ENCODE peak calls at places on chromosomes 3 and 15, in six cellular contexts. B, D, Z, F, J and R are unnamed samples.

GRCh38 chr3:10289785-10290355 is 2.9 kb downstream of the GHRL start:
- DNase-seq in J (no peak), Z (peak; percentile 51), B (no peak), D (no peak), F (no peak), R (no peak)

GRCh38 chr3:129058441-129059194 is 2.0 kb upstream of the GP9 start:
- DNase-seq in F (peak; percentile 36), J (no peak), D (no peak), B (peak; percentile 16), Z (no peak), R (no peak)

GRCh38 chr15:78317145-78317836 is 17.9 kb upstream of the SKIC8 start:
- DNase-seq in J (no peak), B (peak; percentile 30), D (peak; percentile 58), Z (no peak), F (no peak), R (no peak)

GRCh38 chr15:63155486-63155885 is 1.8 kb downstream of the RPS27L start:
- DNase-seq in D (no peak), Z (no peak), B (no peak), F (no peak), J (no peak), R (no peak)

GRCh38 chr15:62517541-62517940 is 352.5 kb upstream of the C2CD4B start:
- DNase-seq in D (no peak), F (no peak), B (no peak), J (no peak), Z (no peak), R (no peak)

GRCh38 chr3:184582583-184582982 is 21.0 kb downstream of the EPHB3 start:
- DNase-seq in D (no peak), B (no peak), Z (no peak), F (no peak), J (no peak), R (no peak)

GRCh38 chr3:55440406-55440708 is 46.7 kb downstream of the WNT5A start:
- DNase-seq in B (no peak), D (no peak), J (no peak), Z (no peak), F (no peak), R (no peak)

GRCh38 chr3:143605661-143605950 is 242.7 kb downstream of the SLC9A9 start:
- DNase-seq in B (no peak), F (no peak), Z (no peak), D (no peak), J (no peak), R (no peak)

GRCh38 chr3:102074951-102075350 is 225.6 kb downstream of the NFKBIZ start:
- DNase-seq in Z (no peak), J (peak; percentile 18), D (no peak), F (no peak), B (no peak), R (no peak)

GRCh38 chr3:194276768-194277546 is 74.2 kb downstream of the CPN2 start:
- DNase-seq in F (peak; percentile 50), J (no peak), B (no peak), Z (peak; percentile 63), D (no peak), R (no peak)

GRCh38 chr15:27398631-27399030 is 427.6 kb downstream of the GABRG3 start:
- DNase-seq in J (no peak), F (no peak), D (no peak), B (peak; percentile 23), Z (no peak), R (no peak)

GRCh38 chr3:125190781-125191180 is 21.8 kb downstream of the SLC12A8 start:
- DNase-seq in Z (no peak), F (no peak), B (no peak), D (no peak), J (no peak), R (no peak)

GRCh38 chr3:62211675-62212429 is 161.5 kb downstream of the FEZF2 start:
- DNase-seq in Z (no peak), D (no peak), J (no peak), F (no peak), B (no peak), R (no peak)

GRCh38 chr15:41416162-41416741 is 643 bp upstream of the RTF1 start:
- DNase-seq in D (no peak), Z (no peak), B (no peak), J (no peak), F (no peak), R (no peak)

GRCh38 chr15:80893777-80894176 is 95.8 kb downstream of the MESD start:
- DNase-seq in B (no peak), Z (no peak), D (no peak), J (no peak), F (no peak), R (no peak)

GRCh38 chr3:48655586-48655985 is 7.1 kb downstream of the CELSR3 start:
- DNase-seq in J (no peak), Z (no peak), B (no peak), F (peak; percentile 67), D (no peak), R (no peak)

GRCh38 chr3:87082806-87083440 is 92.0 kb upstream of the VGLL3 start:
- DNase-seq in D (peak; percentile 81), F (no peak), Z (no peak), J (peak; percentile 30), B (peak; percentile 77), R (no peak)

GRCh38 chr15:101280007-101280406 is 2.7 kb upstream of the SELENOS start:
- DNase-seq in B (no peak), Z (no peak), D (no peak), F (no peak), J (no peak), R (no peak)

GRCh38 chr3:46977811-46978195 is 1.3 kb upstream of the CCDC12 start:
- DNase-seq in F (no peak), Z (no peak), D (no peak), B (no peak), J (no peak), R (no peak)

GRCh38 chr3:149336925-149337324 is 3.5 kb upstream of the TM4SF18 start:
- DNase-seq in Z (no peak), D (no peak), F (no peak), B (no peak), J (no peak), R (no peak)

GRCh38 chr3:184332370-184333090 is 4.9 kb upstream of the FAM131A start:
- DNase-seq in B (peak; percentile 95), F (no peak), Z (no peak), D (no peak), J (peak; percentile 81), R (no peak)

GRCh38 chr15:73386886-73387506 is 18.2 kb upstream of the HCN4 start:
- DNase-seq in B (no peak), F (no peak), D (no peak), J (no peak), Z (peak; percentile 16), R (no peak)

GRCh38 chr3:149343951-149344350 is 10.5 kb upstream of the TM4SF18 start:
- DNase-seq in F (no peak), D (no peak), B (peak; percentile 32), Z (no peak), J (no peak), R (no peak)

GRCh38 chr3:97827741-97828471 is 6.1 kb downstream of the CRYBG3 start:
- DNase-seq in D (no peak), J (no peak), F (no peak), B (no peak), Z (no peak), R (no peak)

DNA sequence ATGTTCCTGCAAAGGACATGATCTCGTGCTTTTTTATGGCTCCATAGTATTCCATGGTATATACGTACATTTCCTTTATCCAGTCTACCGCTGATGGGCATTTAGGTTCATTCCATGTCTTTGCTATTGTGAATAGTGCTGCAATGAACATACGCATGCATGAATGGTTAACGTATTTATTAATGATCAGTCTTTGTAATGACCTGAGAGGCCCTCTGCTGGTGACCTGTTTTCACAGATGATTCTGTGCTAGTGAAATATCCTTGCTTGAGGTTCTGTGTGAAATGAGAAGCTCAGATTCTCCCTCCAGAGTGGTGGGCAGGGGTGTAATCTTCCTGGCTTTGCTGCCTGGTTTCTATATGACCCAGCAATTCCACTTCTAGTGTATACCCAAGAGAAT is 160.2 kb upstream of the RASGRP1 start:
- DNase-seq in J (no peak), F (no peak), B (no peak), Z (no peak), D (no peak), R (no peak)
- TF ChIP-seq CTCF in J (no peak), F (no peak), B (no peak), Z (no peak), D (no peak), R (no peak)

DNA sequence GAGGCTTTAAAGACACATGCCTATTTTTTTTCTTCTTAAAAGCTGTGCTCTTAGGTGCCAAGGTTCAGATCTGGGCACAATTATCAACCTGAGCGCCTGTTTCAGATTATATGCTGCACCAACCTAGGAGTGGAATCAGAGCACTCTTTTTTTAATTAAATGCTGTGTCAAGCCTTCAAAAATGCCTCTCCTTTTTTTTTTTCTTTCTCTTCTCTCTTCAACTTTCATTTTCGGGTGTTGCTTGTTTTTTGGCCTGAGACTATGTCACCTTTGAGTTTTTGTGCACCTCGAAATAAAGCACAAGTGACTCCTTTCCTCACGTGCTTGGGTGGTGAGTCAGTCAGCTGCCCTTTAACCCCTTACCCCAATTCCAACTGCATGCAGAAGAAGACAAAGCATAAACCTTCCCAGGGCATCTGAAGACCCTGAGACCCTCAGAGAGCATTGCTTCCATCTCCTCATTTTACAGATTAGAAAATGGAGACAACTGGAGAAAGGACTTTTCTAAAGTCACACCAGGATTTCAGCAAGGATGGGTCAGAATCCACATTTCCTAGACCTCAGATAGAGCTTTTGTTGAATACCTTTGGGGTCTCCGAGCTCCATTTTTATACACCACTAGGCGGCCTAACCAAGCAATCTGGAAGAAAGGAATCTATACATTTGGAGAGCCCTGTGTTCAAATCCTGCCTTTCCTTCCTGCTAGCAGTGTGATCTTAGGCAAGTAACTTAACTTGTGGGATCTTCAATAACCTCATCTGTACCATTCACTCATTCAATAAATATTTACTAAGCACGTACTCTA is 631 bp upstream of the PRICKLE2 start:
- DNase-seq in D (no peak), Z (no peak), J (no peak), F (no peak), B (no peak), R (no peak)
- TF ChIP-seq CTCF in D (no peak), Z (no peak), J (no peak), F (no peak), B (no peak), R (no peak)

GRCh38 chr15:52789601-52790165 is 453 bp downstream of the ONECUT1 start:
- DNase-seq in B (no peak), J (no peak), F (peak; percentile 45), D (peak; percentile 64), Z (no peak), R (peak; percentile 82)
- TF ChIP-seq CTCF in B (no peak), J (no peak), F (no peak), D (no peak), Z (no peak), R (no peak)

GRCh38 chr3:41222012-41222411 is 22.7 kb downstream of the CTNNB1 start:
- DNase-seq in D (no peak), B (no peak), F (no peak), Z (no peak), J (no peak), R (no peak)

GRCh38 chr3:41223691-41224090 is 24.4 kb downstream of the CTNNB1 start:
- DNase-seq in J (no peak), F (no peak), B (no peak), Z (no peak), D (no peak), R (no peak)

GRCh38 chr3:41223078-41223477 is 23.8 kb downstream of the CTNNB1 start:
- DNase-seq in J (no peak), Z (no peak), D (no peak), F (no peak), B (no peak), R (no peak)

GRCh38 chr3:41222508-41222907 is 23.2 kb downstream of the CTNNB1 start:
- DNase-seq in J (no peak), Z (no peak), B (no peak), D (no peak), F (no peak), R (no peak)

GRCh38 chr3:41224120-41224806 is 25.0 kb downstream of the CTNNB1 start:
- DNase-seq in Z (no peak), B (peak; percentile 86), J (peak; percentile 43), F (no peak), D (no peak), R (no peak)
- TF ChIP-seq CTCF in Z (no peak), B (peak; percentile 21), J (no peak), F (no peak), D (no peak), R (no peak)